ENCODE peak calls at places on chromosomes 7 and 10, in five cellular contexts. C, B, X, E and T are unnamed samples.

GRCh38 chr10:118278649-118279048 is 63.5 kb downstream of the FAM204A start:
- DNase-seq in B (no peak), E (no peak), C (no peak), X (no peak), T (peak; percentile 86)

GRCh38 chr7:155296788-155297516 is 726 bp upstream of the INSIG1 start:
- DNase-seq in C (peak; percentile 77), E (peak; percentile 89), X (peak; percentile 79), B (peak; percentile 62), T (peak; percentile 62)

GRCh38 chr7:36266683-36267082 is 113.6 kb downstream of the EEPD1 start:
- DNase-seq in B (no peak), C (no peak), E (no peak), X (no peak), T (no peak)

GRCh38 chr7:55574062-55574717 is 1.9 kb upstream of the VOPP1 start:
- DNase-seq in C (peak; percentile 53), X (peak; percentile 71), B (peak; percentile 65), E (no peak), T (peak; percentile 56)

GRCh38 chr10:98344589-98345038 is 70.4 kb downstream of the PYROXD2 start:
- DNase-seq in E (no peak), B (peak; percentile 92), X (peak; percentile 72), C (no peak), T (no peak)

GRCh38 chr7:27435461-27435860 is 192.9 kb downstream of the EVX1 start:
- DNase-seq in B (peak; percentile 24), C (no peak), X (no peak), E (no peak), T (peak; percentile 32)

GRCh38 chr7:134547738-134548054 is 1.2 kb upstream of the AKR1B15 start:
- DNase-seq in X (peak; percentile 65), E (no peak), C (no peak), B (peak; percentile 65), T (peak; percentile 68)

GRCh38 chr7:97024209-97025129 is at the start of gene DLX5:
- DNase-seq in X (no peak), C (no peak), B (peak; percentile 5), E (peak; percentile 84), T (no peak)

GRCh38 chr10:59945590-59945989 is 39.2 kb upstream of the CCDC6 start:
- DNase-seq in B (no peak), E (no peak), X (no peak), C (no peak), T (peak; percentile 15)

GRCh38 chr7:92650391-92650790 is 60.2 kb upstream of the FAM133B start:
- DNase-seq in C (no peak), B (no peak), X (no peak), E (no peak), T (no peak)

GRCh38 chr10:29681700-29682444 is 47.1 kb upstream of the SVIL start:
- DNase-seq in B (no peak), X (no peak), C (no peak), E (no peak), T (no peak)